ENCODE peak calls at places on chromosomes 5 and 9, in nine cellular contexts. W is heart right ventricle, F is iPS DF 19.7, S is hypothalamus, B is NT2/D1, T is right cardiac atrium, K is KG1, G is adipocyte, M is NCI-H510A. R is an unnamed sample.

GRCh38 chr5:79464278-79464677 is 49.7 kb downstream of the HOMER1 start:
- DNase-seq in W (no peak), F (no peak), S (no peak), B (no peak), T (no peak), K (no peak), G (no peak), M (no peak), R (no peak)

GRCh38 chr5:172669808-172670402 is 28.8 kb downstream of the NEURL1B start:
- DNase-seq in W (no peak), F (no peak), S (no peak), B (no peak), T (peak), K (no peak), G (no peak), M (no peak), R (no peak)

GRCh38 chr5:32076699-32077695 is 97.1 kb downstream of the GOLPH3 start:
- DNase-seq in W (peak), F (no peak), S (peak), B (no peak), T (no peak), K (peak), G (peak), M (no peak), R (no peak)

GRCh38 chr5:43985411-43985810 is 382.4 kb downstream of the NNT start:
- DNase-seq in W (no peak), F (no peak), S (no peak), B (no peak), T (no peak), K (no peak), G (no peak), M (no peak), R (no peak)

GRCh38 chr5:50958852-50959457 is 292.5 kb downstream of the PARP8 start:
- DNase-seq in W (no peak), F (no peak), S (no peak), B (no peak), T (no peak), K (no peak), G (peak), M (no peak), R (no peak)

GRCh38 chr5:33441241-33441844 is 578 bp downstream of the TARS1 start:
- DNase-seq in W (no peak), F (no peak), S (no peak), B (no peak), T (peak), K (peak), G (peak), M (peak), R (no peak)

GRCh38 chr9:91062281-91062680 is 260.7 kb downstream of the SYK start:
- DNase-seq in W (no peak), F (no peak), S (no peak), B (no peak), T (no peak), K (no peak), G (no peak), M (no peak), R (no peak)

GRCh38 chr5:159555084-159555483 is 224.8 kb upstream of the IL12B start:
- DNase-seq in W (no peak), F (no peak), S (no peak), B (no peak), T (no peak), K (no peak), G (no peak), M (no peak), R (no peak)

GRCh38 chr9:109950710-109951443 is 170.9 kb downstream of the PALM2AKAP2 start:
- DNase-seq in W (no peak), F (no peak), S (no peak), B (no peak), T (no peak), K (no peak), G (no peak), M (no peak), R (no peak)

GRCh38 chr5:68406767-68407232 is 191.2 kb downstream of the PIK3R1 start:
- DNase-seq in W (no peak), F (no peak), S (no peak), B (no peak), T (no peak), K (no peak), G (no peak), M (peak), R (no peak)

GRCh38 chr5:67462150-67462549 is 265.6 kb upstream of the CD180 start:
- DNase-seq in W (no peak), F (no peak), S (no peak), B (no peak), T (no peak), K (no peak), G (peak), M (no peak), R (no peak)